ENCODE peak calls at places on chromosomes 16 and 17, in eight cellular contexts. U is SK-N-SH, I is prostate gland, H is transverse colon, Y is Panc1, T is stomach, R is endothelial cell of umbilical vein, K is breast epithelium. D is an unnamed sample. For H3K9me3, the result is how much of the 10 kb centered on the place peaks cover.

GRCh38 chr16:60641067-60641466 is 1395.2 kb downstream of the CDH8 start:
- DNase-seq in U (no peak), I (no peak), H (no peak), Y (no peak), T (no peak), R (no peak), K (no peak), D (no peak)

GRCh38 chr16:86772231-86772510 is 193.8 kb downstream of the FOXL1 start:
- DNase-seq in U (no peak), I (no peak), H (no peak), Y (no peak), T (no peak), R (no peak), K (no peak), D (no peak)

GRCh38 chr16:10031955-10032354 is 150.3 kb downstream of the GRIN2A start:
- DNase-seq in U (no peak), I (no peak), H (no peak), Y (no peak), T (no peak), R (no peak), K (no peak), D (no peak)

GRCh38 chr16:66606000-66606751 is 1.7 kb downstream of the CMTM3 start:
- DNase-seq in U (no peak), I (no peak), H (no peak), Y (no peak), T (no peak), R (no peak), K (no peak), D (no peak)

GRCh38 chr16:57721765-57722499 is 13.6 kb upstream of the KATNB1 start:
- DNase-seq in U (peak), I (no peak), H (no peak), Y (no peak), T (no peak), R (no peak), K (no peak), D (no peak)

GRCh38 chr16:89143911-89144675 is 27.5 kb upstream of the CDH15 start:
- DNase-seq in U (no peak), I (no peak), H (no peak), Y (no peak), T (no peak), R (no peak), K (no peak), D (no peak)

GRCh38 chr17:2377659-2378058 is 23.2 kb downstream of the MNT start:
- DNase-seq in U (no peak), I (no peak), H (no peak), Y (no peak), T (no peak), R (no peak), K (no peak), D (no peak)

GRCh38 chr16:70691223-70692129 is 5.6 kb upstream of the MTSS2 start:
- DNase-seq in U (peak), I (no peak), H (peak), Y (no peak), T (peak), R (peak), K (no peak), D (peak)

GRCh38 chr16:57999366-57999970 is 1.0 kb downstream of the ZNF319 start:
- DNase-seq in U (peak), I (no peak), H (no peak), Y (no peak), T (no peak), R (peak), K (no peak), D (no peak)

GRCh38 chr17:45320349-45320930 is 3.6 kb upstream of the MAP3K14 start:
- DNase-seq in U (no peak), I (no peak), H (no peak), Y (no peak), T (no peak), R (no peak), K (no peak), D (no peak)

GRCh38 chr17:52986056-52986662 is 827.6 kb upstream of the CA10 start:
- DNase-seq in U (no peak), I (no peak), H (no peak), Y (no peak), T (no peak), R (no peak), K (no peak), D (no peak)

GRCh38 chr17:28346199-28346580 is 10.6 kb downstream of the TNFAIP1 start:
- DNase-seq in U (no peak), I (no peak), H (no peak), Y (no peak), T (no peak), R (peak), K (no peak), D (no peak)

GRCh38 chr16:8130197-8130596 is 460.1 kb downstream of the TMEM114 start:
- DNase-seq in U (no peak), I (no peak), H (no peak), Y (no peak), T (no peak), R (no peak), K (no peak), D (no peak)

GRCh38 chr17:44384823-44385286 is 4.6 kb downstream of the ITGA2B start:
- DNase-seq in U (no peak), I (no peak), H (no peak), Y (no peak), T (no peak), R (no peak), K (no peak), D (no peak)

GRCh38 chr17:80751460-80752368 is 207.1 kb downstream of the RPTOR start:
- DNase-seq in U (no peak), I (no peak), H (peak), Y (no peak), T (no peak), R (no peak), K (no peak), D (peak)

GRCh38 chr17:80749611-80750010 is 205.0 kb downstream of the RPTOR start:
- DNase-seq in U (no peak), I (no peak), H (no peak), Y (no peak), T (no peak), R (no peak), K (no peak), D (peak)

GRCh38 chr17:80752369-80752705 is 207.7 kb downstream of the RPTOR start:
- DNase-seq in U (no peak), I (no peak), H (no peak), Y (no peak), T (no peak), R (no peak), K (no peak), D (peak)

GRCh38 chr17:80751070-80751459 is 206.4 kb downstream of the RPTOR start:
- DNase-seq in U (no peak), I (no peak), H (no peak), Y (no peak), T (no peak), R (no peak), K (no peak), D (peak)

GRCh38 chr17:80750263-80750662 is 205.6 kb downstream of the RPTOR start:
- DNase-seq in U (no peak), I (no peak), H (no peak), Y (no peak), T (no peak), R (peak), K (no peak), D (peak)
- TF ChIP-seq POLR2AphosphoS5 in U (no peak), I (no peak), H (no peak), Y (no peak), T (no peak), R (no peak), K (no peak), D (no peak)

DNA sequence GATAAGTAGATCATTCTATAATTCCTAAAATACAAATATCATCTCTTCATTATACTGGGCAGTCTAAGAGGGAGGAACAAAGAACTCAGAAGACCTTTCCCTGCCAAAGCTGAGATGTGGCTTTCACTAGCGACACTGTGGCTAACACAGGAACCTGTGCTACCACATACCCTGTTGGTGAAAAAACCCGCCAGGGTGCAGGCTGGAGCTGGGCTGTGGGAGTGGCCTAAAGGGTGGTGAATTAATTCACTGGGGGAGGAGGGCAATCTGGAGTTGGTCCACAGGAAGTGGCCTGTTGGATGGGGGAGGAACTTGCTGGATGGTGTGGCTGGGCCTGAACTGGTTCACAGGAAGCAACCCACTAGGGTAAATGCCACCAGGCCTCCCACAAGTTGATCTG is 7.4 kb downstream of the ZNF594 start:
- DNase-seq in U (no peak), I (no peak), H (no peak), Y (no peak), T (no peak), R (no peak), K (no peak), D (no peak)
- H3K9me3 ChIP-seq in U (half or more), I (under half), H (half or more), Y (half or more), T (half or more), R (under half), K (half or more), D (half or more)

GRCh38 chr16:13453325-13453724 is 466.6 kb upstream of the ERCC4 start:
- DNase-seq in U (no peak), I (no peak), H (no peak), Y (no peak), T (no peak), R (no peak), K (no peak), D (no peak)
- TF ChIP-seq POLR2AphosphoS5 in U (no peak), I (no peak), H (no peak), Y (no peak), T (no peak), R (no peak), K (no peak), D (no peak)

GRCh38 chr16:35565626-35566025 is 2106.2 kb downstream of the TP53TG3F start:
- DNase-seq in U (no peak), I (no peak), H (no peak), Y (no peak), T (no peak), R (no peak), K (no peak), D (no peak)

GRCh38 chr16:35570946-35571345 is 2111.5 kb downstream of the TP53TG3F start:
- DNase-seq in U (no peak), I (no peak), H (no peak), Y (no peak), T (no peak), R (no peak), K (no peak), D (no peak)

GRCh38 chr16:35572186-35572585 is 2112.8 kb downstream of the TP53TG3F start:
- DNase-seq in U (no peak), I (no peak), H (no peak), Y (no peak), T (no peak), R (no peak), K (no peak), D (no peak)

GRCh38 chr16:35573407-35573806 is 2114.0 kb downstream of the TP53TG3F start:
- DNase-seq in U (no peak), I (no peak), H (no peak), Y (no peak), T (no peak), R (no peak), K (no peak), D (no peak)

GRCh38 chr16:35569413-35569812 is 2110.0 kb downstream of the TP53TG3F start:
- DNase-seq in U (no peak), I (no peak), H (no peak), Y (no peak), T (no peak), R (no peak), K (no peak), D (no peak)
- H3K9me3 ChIP-seq in U (under half), I (under half), H (under half), Y (under half), T (under half), R (under half), K (under half), D (under half)